ENCODE peak calls at places on chromosomes 16 and 17, in four cellular contexts. I is mesendoderm; G is NCI-H2227 treated with DMSO at 0.1 percent for 48 hours; O is stimulated activated naive CD8-positive, alpha-beta T cell treated with anti-CD3 and anti-CD28 coated beads, Interleukin-15, Interleukin-2, amounts not matched to agents 100 U/mL and 50 U/mL, for 24 hours. B is an unnamed sample.

GRCh38 chr17:44084131-44084538 is 13.6 kb downstream of the G6PC3 start:
- DNase-seq in I (peak; percentile 44), G (no peak), O (peak; percentile 69), B (peak; percentile 29)

GRCh38 chr17:37031493-37032083 is 82.8 kb downstream of the AATF start:
- DNase-seq in I (no peak), G (no peak), O (no peak), B (no peak)

GRCh38 chr16:75820672-75821071 is 94.4 kb upstream of the CPHXL start:
- DNase-seq in I (peak; percentile 86), G (no peak), O (no peak), B (no peak)

GRCh38 chr16:48613061-48613957 is 3.3 kb upstream of the N4BP1 start:
- DNase-seq in I (peak; percentile 61), G (no peak), O (peak; percentile 51), B (peak; percentile 58)

GRCh38 chr17:39064374-39064773 is 87.1 kb downstream of the PLXDC1 start:
- DNase-seq in I (no peak), G (no peak), O (no peak), B (no peak)

GRCh38 chr17:73586153-73586906 is 57.9 kb downstream of the SDK2 start:
- DNase-seq in I (no peak), G (no peak), O (no peak), B (no peak)

GRCh38 chr16:49773534-49774486 is 82.1 kb downstream of the ZNF423 start:
- DNase-seq in I (peak; percentile 59), G (no peak), O (no peak), B (no peak)

GRCh38 chr17:80068301-80069160 is 32.1 kb downstream of the CCDC40 start:
- DNase-seq in I (peak; percentile 27), G (no peak), O (no peak), B (no peak)

GRCh38 chr17:44898768-44899073 is 524 bp downstream of the EFTUD2 start:
- DNase-seq in I (no peak), G (no peak), O (peak; percentile 33), B (no peak)

GRCh38 chr17:45248132-45248936 is 13.6 kb downstream of the SPATA32 start:
- DNase-seq in I (peak; percentile 81), G (peak; percentile 59), O (peak; percentile 76), B (peak; percentile 90)

GRCh38 chr16:15567823-15568222 is 75.1 kb downstream of the MARF1 start:
- DNase-seq in I (no peak), G (no peak), O (no peak), B (no peak)

B was measured in MM.1S.